ENCODE peak calls at places on chromosomes 11 and 22, in four cellular contexts. J is K562, Q is Caco-2, Z is thoracic aorta. G is an unnamed sample.

GRCh38 chr11:85595285-85595884 is 31.8 kb downstream of the DLG2 start:
- DNase-seq in J (peak), Q (peak), Z (no peak), G (peak)

GRCh38 chr11:119742263-119742861 is 13.4 kb upstream of the NECTIN1 start:
- DNase-seq in J (no peak), Q (no peak), Z (no peak), G (no peak)

GRCh38 chr11:29641201-29641600 is 375.6 kb downstream of the KCNA4 start:
- DNase-seq in J (no peak), Q (no peak), Z (no peak), G (no peak)

GRCh38 chr11:94734563-94735275 is 33.4 kb upstream of the AMOTL1 start:
- DNase-seq in J (no peak), Q (no peak), Z (no peak), G (no peak)

GRCh38 chr11:34204396-34205279 is 99.2 kb downstream of the NAT10 start:
- DNase-seq in J (no peak), Q (no peak), Z (no peak), G (no peak)

GRCh38 chr11:92440701-92441338 is 216.2 kb downstream of the FAT3 start:
- DNase-seq in J (no peak), Q (no peak), Z (no peak), G (no peak)

GRCh38 chr22:23696326-23696851 is 5.6 kb downstream of the RGL4 start:
- DNase-seq in J (no peak), Q (no peak), Z (no peak), G (peak)

GRCh38 chr11:106988151-106988806 is 30.0 kb downstream of the GUCY1A2 start:
- DNase-seq in J (no peak), Q (no peak), Z (no peak), G (no peak)

GRCh38 chr11:12679471-12679870 is 5.2 kb downstream of the TEAD1 start:
- DNase-seq in J (no peak), Q (no peak), Z (no peak), G (no peak)

GRCh38 chr11:112050721-112051120 is 23.1 kb downstream of the PIH1D2 start:
- DNase-seq in J (no peak), Q (no peak), Z (no peak), G (peak)

GRCh38 chr11:3905080-3905953 is 49.9 kb downstream of the STIM1 start:
- DNase-seq in J (peak), Q (peak), Z (no peak), G (peak)

GRCh38 chr11:70191495-70192140 is 11.5 kb upstream of the FADD start:
- DNase-seq in J (peak), Q (peak), Z (no peak), G (peak)

GRCh38 chr22:44201556-44202129 is 20.9 kb downstream of the PARVG start:
- DNase-seq in J (no peak), Q (no peak), Z (no peak), G (no peak)

DNA sequence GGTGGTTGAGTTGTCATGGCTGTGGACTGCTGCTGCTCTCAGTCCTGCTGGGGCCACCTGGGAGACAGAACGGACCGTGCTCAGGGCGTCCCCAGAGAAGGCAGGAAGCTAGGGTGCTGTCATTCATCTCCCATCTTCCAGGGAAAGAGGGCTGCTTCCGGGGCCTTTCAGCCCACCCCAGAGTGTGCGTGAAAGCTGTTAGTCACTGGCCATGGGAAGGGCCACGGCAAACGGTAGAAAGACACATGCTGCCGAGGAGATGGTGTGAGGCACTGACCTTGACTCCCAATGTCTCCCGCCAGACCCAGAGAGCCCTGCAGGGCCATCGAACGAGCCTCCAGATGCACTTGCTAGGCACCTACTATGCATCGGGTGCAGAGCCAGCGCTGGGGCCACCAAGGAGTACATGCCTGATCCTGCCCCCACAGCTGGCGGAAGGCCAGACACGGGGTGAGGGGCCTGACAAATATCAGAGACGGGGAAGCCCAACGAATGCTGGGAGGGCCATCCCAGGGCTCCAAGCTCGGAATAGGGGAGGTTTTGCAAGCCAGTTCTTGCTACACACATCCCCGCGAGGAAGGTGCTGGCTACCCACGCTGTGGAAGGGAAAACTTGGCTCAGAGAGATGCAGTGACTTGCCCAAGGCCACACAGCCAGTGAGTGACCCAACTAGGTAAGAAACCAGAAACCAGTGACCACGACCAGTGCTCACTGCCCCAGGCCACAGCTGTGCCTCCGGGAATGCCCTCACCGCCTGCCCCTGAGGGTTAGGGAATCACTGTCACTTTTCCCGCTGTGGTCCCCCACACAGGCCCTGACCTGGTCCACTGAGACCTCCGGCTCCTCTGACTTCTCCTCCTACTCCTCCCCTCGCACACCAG is 10.1 kb downstream of the RAC2 start:
- DNase-seq in J (no peak), Q (no peak), Z (no peak), G (no peak)
- TF ChIP-seq CTCF in J (no peak), Q (no peak), Z (no peak), G (no peak)

GRCh38 chr22:38203855-38204497 is 2.2 kb downstream of the MAFF start:
- DNase-seq in J (no peak), Q (no peak), Z (no peak), G (peak)
- H3K4me3 ChIP-seq in J (no peak), Q (peak), Z (peak), G (peak)

GRCh38 chr11:22828373-22828772 is 1.2 kb downstream of the SVIP start:
- DNase-seq in J (peak), Q (no peak), Z (no peak), G (peak)

GRCh38 chr11:22830082-22830414 is 447 bp upstream of the SVIP start:
- DNase-seq in J (no peak), Q (no peak), Z (no peak), G (no peak)

GRCh38 chr11:22832315-22833041 is 2.9 kb upstream of the SVIP start:
- DNase-seq in J (peak), Q (no peak), Z (no peak), G (no peak)

DNA sequence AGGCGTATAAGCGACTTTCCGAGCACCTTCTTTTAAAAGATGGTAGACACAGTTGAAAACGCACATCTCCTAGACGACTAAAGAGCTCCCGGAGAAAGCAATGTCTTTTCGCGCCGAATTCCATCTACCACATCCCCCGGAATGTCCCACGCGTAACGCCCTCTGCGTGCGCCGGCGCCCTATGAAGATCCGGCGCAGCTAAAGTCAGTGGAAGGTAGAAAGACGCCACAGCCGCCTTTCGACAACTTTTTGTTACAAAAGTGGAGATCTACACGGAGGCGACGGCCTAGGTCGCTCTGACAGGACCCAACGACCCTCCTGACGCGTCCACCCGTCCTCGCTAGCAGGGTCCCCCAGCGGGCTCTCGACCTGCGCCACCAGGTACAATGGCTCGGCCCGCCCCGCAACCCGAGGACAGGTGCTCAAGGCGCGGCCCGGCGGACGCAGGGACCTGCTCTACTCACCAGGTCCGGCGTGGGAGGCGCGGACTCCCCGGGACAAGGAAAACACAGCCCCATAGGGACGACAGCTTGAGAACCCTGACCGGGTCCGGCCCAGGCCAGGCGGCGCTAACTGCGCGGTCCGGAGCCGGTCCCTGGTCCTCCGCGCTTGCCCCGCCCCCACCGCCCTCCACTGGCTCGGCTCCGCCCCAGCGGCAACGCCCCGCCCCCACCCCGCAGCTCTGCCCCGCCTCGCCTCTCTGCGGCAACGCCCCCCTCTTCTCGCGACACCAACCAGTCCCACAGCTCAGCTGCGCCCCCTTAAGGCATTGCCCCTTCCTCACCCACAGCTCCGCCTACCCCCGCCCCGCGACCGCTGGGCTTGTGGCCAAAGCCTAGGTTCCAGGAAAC is at the start of gene SVIP:
- DNase-seq in J (peak), Q (peak), Z (peak), G (peak)
- TF ChIP-seq CTCF in J (peak), Q (peak), Z (peak), G (peak)

GRCh38 chr22:29302681-29303465 is 3.6 kb upstream of the GAS2L1 start:
- DNase-seq in J (no peak), Q (peak), Z (no peak), G (no peak)

GRCh38 chr22:29300807-29301601 is 5.4 kb upstream of the GAS2L1 start:
- DNase-seq in J (no peak), Q (no peak), Z (no peak), G (no peak)

GRCh38 chr22:29302402-29302680 is 4.1 kb upstream of the GAS2L1 start:
- DNase-seq in J (no peak), Q (no peak), Z (no peak), G (no peak)

GRCh38 chr22:29300467-29300806 is 6.0 kb upstream of the GAS2L1 start:
- DNase-seq in J (no peak), Q (no peak), Z (no peak), G (no peak)

DNA sequence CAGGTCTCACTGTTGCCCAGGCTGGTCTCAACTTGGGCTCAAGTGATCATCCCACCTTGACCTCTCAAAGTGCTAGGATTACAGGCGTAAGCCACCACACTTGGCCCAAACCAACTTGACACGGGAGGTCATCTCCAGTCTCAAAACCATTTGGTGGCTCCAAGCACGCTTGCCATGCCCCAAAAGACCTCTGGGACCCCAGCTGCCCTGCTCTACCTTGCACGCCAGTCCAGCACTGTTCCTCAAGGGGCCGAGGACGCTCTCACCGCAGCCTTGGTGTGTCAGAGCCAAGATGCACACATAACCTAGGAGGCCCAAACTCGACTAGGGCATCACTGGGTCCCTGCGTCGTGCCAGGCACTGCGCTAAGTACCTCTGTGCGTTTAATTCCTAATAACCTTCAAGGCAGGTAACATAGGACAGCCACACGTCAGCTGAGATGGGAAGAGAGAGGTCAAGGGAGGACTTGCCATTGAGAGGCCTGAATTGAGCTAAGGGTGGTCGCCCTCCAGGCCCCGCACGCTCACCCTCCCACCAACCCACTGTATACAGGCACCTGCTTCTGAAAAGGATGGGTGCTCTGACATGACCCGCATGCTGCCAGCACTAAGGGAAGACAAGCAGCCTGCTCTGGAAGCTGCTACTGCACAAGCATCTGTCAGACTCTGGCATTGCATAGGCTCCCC is 4.6 kb upstream of the GAS2L1 start:
- DNase-seq in J (no peak), Q (no peak), Z (no peak), G (no peak)
- H3K4me3 ChIP-seq in J (no peak), Q (no peak), Z (no peak), G (no peak)

G was measured in GM12865.